ENCODE peak calls at places on chromosomes 6 and 20, in six cellular contexts. D is cardiac fibroblast, S is heart left ventricle, V is pancreas, K is AG04449, L is WERI-Rb-1. F is an unnamed sample.

GRCh38 chr6:105691064-105691463 is 288.2 kb upstream of the PREP start:
- DNase-seq in D (no peak), S (peak), V (no peak), K (no peak), L (no peak), F (no peak)

GRCh38 chr6:44630125-44631028 is 242.9 kb downstream of the CDC5L start:
- DNase-seq in D (peak), S (peak), V (no peak), K (no peak), L (peak), F (no peak)

GRCh38 chr6:33297956-33298772 is 578 bp downstream of the RGL2 start:
- DNase-seq in D (peak), S (peak), V (peak), K (no peak), L (peak), F (no peak)

GRCh38 chr20:37254114-37254878 is 7.3 kb downstream of the GHRH start:
- DNase-seq in D (no peak), S (no peak), V (no peak), K (no peak), L (no peak), F (no peak)

GRCh38 chr6:131749023-131749422 is 38.2 kb upstream of the CTAGE9 start:
- DNase-seq in D (no peak), S (no peak), V (no peak), K (no peak), L (no peak), F (no peak)

GRCh38 chr20:17648782-17649730 is 33.0 kb downstream of the RRBP1 start:
- DNase-seq in D (no peak), S (no peak), V (peak), K (no peak), L (peak), F (no peak)

GRCh38 chr20:858011-858410 is 24.5 kb downstream of the FAM110A start:
- DNase-seq in D (no peak), S (no peak), V (no peak), K (no peak), L (no peak), F (no peak)

GRCh38 chr20:46787986-46788762 is 78.7 kb downstream of the SLC2A10 start:
- DNase-seq in D (no peak), S (no peak), V (no peak), K (no peak), L (peak), F (no peak)

GRCh38 chr6:105199711-105200110 is 19.9 kb upstream of the POPDC3 start:
- DNase-seq in D (no peak), S (peak), V (no peak), K (no peak), L (no peak), F (no peak)

GRCh38 chr20:3887870-3888614 is 1.1 kb upstream of the PANK2 start:
- DNase-seq in D (peak), S (peak), V (no peak), K (no peak), L (peak), F (no peak)

GRCh38 chr6:1770435-1770843 is 160.7 kb downstream of the FOXC1 start:
- DNase-seq in D (no peak), S (no peak), V (no peak), K (no peak), L (no peak), F (no peak)

GRCh38 chr20:51934301-51935002 is 132.1 kb upstream of the SALL4 start:
- DNase-seq in D (no peak), S (no peak), V (no peak), K (no peak), L (no peak), F (no peak)

GRCh38 chr20:45611054-45611453 is 18.5 kb upstream of the WFDC10A start:
- DNase-seq in D (peak), S (no peak), V (no peak), K (peak), L (no peak), F (peak)

GRCh38 chr6:29976253-29976587 is 33.9 kb downstream of the HLA-A start:
- DNase-seq in D (no peak), S (no peak), V (no peak), K (no peak), L (no peak), F (no peak)
- H3K4me3 ChIP-seq in D (peak), S (peak), V (peak), K (peak), L (peak), F (peak)

DNA sequence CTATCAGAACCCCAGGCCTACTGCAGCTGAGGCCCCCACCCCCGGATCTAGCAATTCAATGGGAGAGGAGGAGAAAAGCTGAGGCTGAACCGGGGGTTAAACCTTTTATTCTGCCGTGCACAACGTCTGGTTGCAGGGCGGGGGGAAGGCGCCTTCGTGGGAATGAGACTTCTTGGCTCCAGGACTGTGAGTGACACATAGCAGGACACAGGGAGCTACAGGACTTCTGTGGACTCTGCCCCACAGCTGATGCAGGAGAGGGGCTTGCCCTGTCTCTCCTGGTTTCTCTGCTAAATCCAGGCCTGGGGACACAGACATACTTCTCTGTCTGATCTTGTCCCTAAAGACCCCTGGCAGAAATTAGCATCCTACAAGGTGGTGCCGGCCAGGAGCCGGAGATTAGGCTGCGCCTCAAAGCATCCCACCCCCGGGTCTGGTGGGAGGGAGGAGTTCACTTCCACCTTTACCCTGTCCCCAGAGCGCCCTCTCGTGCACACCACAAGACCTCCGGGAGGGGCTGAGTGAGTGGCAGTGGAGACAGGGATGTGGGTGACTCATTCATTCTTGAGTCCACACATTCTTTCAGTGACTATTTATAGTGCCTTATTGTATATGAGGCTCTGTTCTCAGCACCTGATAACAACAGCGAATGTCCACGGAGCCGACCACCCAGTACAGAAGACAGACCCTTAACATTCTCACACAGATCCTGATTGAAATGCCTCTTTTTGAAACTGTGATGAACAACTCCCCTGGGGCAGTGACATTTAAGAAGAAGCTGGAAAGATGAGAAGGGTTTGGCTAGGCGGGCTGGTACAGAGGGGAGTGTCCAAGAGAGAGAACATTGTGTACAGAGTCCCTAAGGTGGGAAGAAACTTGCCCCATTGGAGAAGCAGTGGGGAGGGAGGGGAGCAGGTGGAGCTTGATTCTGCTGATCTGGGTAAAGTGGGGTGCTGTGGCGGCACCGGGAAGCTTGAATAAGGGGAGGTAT is 38.9 kb downstream of the GMPR start:
- DNase-seq in D (peak), S (peak), V (no peak), K (peak), L (peak), F (peak)
- TF ChIP-seq CTCF in D (peak), S (peak), V (no peak), K (peak), L (peak), F (peak)

GRCh38 chr20:57224641-57225138 is 41.8 kb downstream of the BMP7 start:
- DNase-seq in D (no peak), S (peak), V (no peak), K (no peak), L (peak), F (no peak)
- H3K4me3 ChIP-seq in D (no peak), S (no peak), V (no peak), K (no peak), L (no peak), F (no peak)

GRCh38 chr6:52310932-52311331 is 26.4 kb upstream of the MCM3 start:
- DNase-seq in D (no peak), S (no peak), V (no peak), K (no peak), L (no peak), F (no peak)
- TF ChIP-seq CTCF in D (no peak), S (no peak), V (no peak), K (no peak), L (no peak), F (no peak)

GRCh38 chr6:7727150-7727950 is 1.5 kb downstream of the BMP6 start:
- DNase-seq in D (peak), S (peak), V (peak), K (no peak), L (peak), F (no peak)
- H3K4me3 ChIP-seq in D (peak), S (peak), V (peak), K (peak), L (peak), F (peak)

F was measured in HFF-Myc.